ENCODE peak calls at places on chromosome 17, in five cellular contexts. I is heart left ventricle, C is upper lobe of right lung, F is tibial nerve, J is neural progenitor cell. R is an unnamed sample. For H3K36me3, the result is how much of the 10 kb centered on the place peaks cover.

GRCh38 chr17:29699283-29699682 is 76.6 kb upstream of the CORO6 start:
- DNase-seq in I (no peak), C (no peak), F (no peak), J (no peak), R (no peak)

GRCh38 chr17:57396515-57396921 is 140.2 kb downstream of the MSI2 start:
- DNase-seq in I (no peak), C (no peak), F (no peak), J (no peak), R (no peak)

GRCh38 chr17:45172541-45173286 is 11.0 kb downstream of the HEXIM2 start:
- DNase-seq in I (peak), C (peak), F (no peak), J (peak), R (peak)

GRCh38 chr17:32100971-32101631 is 41.2 kb upstream of the RHOT1 start:
- DNase-seq in I (no peak), C (no peak), F (no peak), J (no peak), R (no peak)

GRCh38 chr17:40355123-40355803 is 9.3 kb downstream of the GJD3 start:
- DNase-seq in I (peak), C (peak), F (peak), J (peak), R (peak)

GRCh38 chr17:7220593-7221280 is 999 bp downstream of the ACADVL start:
- DNase-seq in I (peak), C (peak), F (no peak), J (peak), R (peak)

GRCh38 chr17:15651001-15651582 is 31.6 kb upstream of the FBXW10B start:
- DNase-seq in I (no peak), C (no peak), F (no peak), J (no peak), R (no peak)

GRCh38 chr17:73974536-73974935 is 228.9 kb upstream of the RPL38 start:
- DNase-seq in I (no peak), C (no peak), F (no peak), J (no peak), R (no peak)

GRCh38 chr17:47896672-47897490 is 845 bp downstream of the SP2 start:
- DNase-seq in I (no peak), C (no peak), F (no peak), J (no peak), R (peak)

GRCh38 chr17:38864636-38865398 is 5.0 kb upstream of the LASP1 start:
- DNase-seq in I (no peak), C (no peak), F (no peak), J (peak), R (no peak)

GRCh38 chr17:62892870-62893338 is 73.1 kb upstream of the TANC2 start:
- DNase-seq in I (no peak), C (peak), F (peak), J (no peak), R (no peak)

GRCh38 chr17:42563543-42563942 is 1.6 kb downstream of the COASY start:
- DNase-seq in I (no peak), C (no peak), F (no peak), J (no peak), R (no peak)

GRCh38 chr17:73292031-73292531 is 19.7 kb downstream of the CDC42EP4 start:
- DNase-seq in I (peak), C (no peak), F (no peak), J (no peak), R (no peak)

GRCh38 chr17:8975091-8975707 is 9.7 kb upstream of the PIK3R5 start:
- DNase-seq in I (no peak), C (no peak), F (no peak), J (no peak), R (no peak)

GRCh38 chr17:80030730-80031410 is 4.8 kb downstream of the TBC1D16 start:
- DNase-seq in I (no peak), C (peak), F (no peak), J (no peak), R (no peak)

GRCh38 chr17:48997827-48998556 is 807 bp downstream of the IGF2BP1 start:
- DNase-seq in I (no peak), C (no peak), F (no peak), J (peak), R (peak)

GRCh38 chr17:73770115-73770848 is 126.0 kb upstream of the SDK2 start:
- DNase-seq in I (peak), C (peak), F (peak), J (no peak), R (no peak)

GRCh38 chr17:32525116-32525515 is 38.3 kb downstream of the CDK5R1 start:
- DNase-seq in I (no peak), C (no peak), F (no peak), J (no peak), R (no peak)

GRCh38 chr17:79801156-79802038 is 4.5 kb upstream of the CBX8 start:
- DNase-seq in I (no peak), C (peak), F (no peak), J (peak), R (no peak)

DNA sequence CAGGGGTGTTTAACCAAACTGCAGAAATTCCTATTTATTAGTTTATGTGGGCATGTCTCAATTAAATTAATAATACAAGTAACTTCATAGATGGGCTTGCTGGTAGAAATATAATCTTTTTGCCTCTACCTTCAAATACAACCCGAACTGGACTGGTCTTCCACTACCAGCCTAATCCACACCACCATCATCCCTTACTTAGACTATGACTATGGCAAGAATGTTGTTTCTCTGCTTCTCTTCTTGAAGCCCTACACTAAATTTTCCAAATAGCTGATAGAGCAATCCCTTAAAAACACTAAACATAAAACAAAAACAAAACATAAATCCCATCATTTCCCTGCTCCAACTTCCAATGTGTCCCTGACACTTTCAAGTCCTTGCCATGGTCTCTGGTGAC is 47.8 kb upstream of the ULK2 start:
- DNase-seq in I (no peak), C (no peak), F (no peak), J (no peak), R (no peak)
- H3K36me3 ChIP-seq in I (half or more), C (half or more), F (under half), J (under half), R (half or more)

GRCh38 chr17:76451480-76451879 is 1.5 kb downstream of the UBE2O start:
- DNase-seq in I (no peak), C (no peak), F (no peak), J (peak), R (no peak)
- H3K27ac ChIP-seq in I (peak), C (no peak), F (no peak), J (no peak), R (no peak)

GRCh38 chr17:75450270-75450669 is 6.2 kb upstream of the TMEM94 start:
- DNase-seq in I (no peak), C (no peak), F (no peak), J (no peak), R (no peak)
- H3K4me3 ChIP-seq in I (no peak), C (no peak), F (no peak), J (no peak), R (no peak)

GRCh38 chr17:78133179-78133951 is 2.8 kb downstream of the TMC8 start:
- DNase-seq in I (no peak), C (no peak), F (no peak), J (no peak), R (no peak)

GRCh38 chr17:78135858-78136500 is 5.4 kb downstream of the TMC8 start:
- DNase-seq in I (no peak), C (no peak), F (no peak), J (no peak), R (no peak)

GRCh38 chr17:78133971-78134898 is 3.7 kb downstream of the TMC8 start:
- DNase-seq in I (no peak), C (peak), F (peak), J (peak), R (peak)

GRCh38 chr17:78132767-78133178 is 2.2 kb downstream of the TMC8 start:
- DNase-seq in I (no peak), C (no peak), F (no peak), J (no peak), R (no peak)

DNA sequence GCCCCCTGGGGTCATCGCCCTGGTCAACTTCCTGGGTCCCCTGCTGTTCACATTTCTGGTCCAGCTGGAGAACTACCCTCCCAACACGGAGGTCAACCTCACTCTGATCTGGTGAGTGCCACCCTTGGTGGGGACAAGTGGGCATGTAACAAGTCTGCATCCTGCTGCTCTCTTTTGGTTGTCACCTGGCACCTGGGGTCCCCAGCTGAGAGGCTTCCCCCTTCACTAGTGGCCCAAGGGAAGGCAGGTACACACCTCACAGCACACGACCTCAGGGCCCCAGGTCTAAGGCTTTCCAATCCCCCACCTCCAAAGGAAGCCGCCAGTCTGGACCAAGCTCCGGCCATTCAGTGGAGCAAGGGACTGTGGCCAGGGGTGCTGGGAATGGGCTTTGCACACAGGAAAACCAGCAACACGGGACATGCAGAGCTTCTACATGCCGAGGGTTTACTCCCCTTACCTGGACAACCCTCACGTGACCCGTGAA is 4.4 kb downstream of the TMC8 start:
- DNase-seq in I (no peak), C (no peak), F (no peak), J (no peak), R (no peak)
- H3K36me3 ChIP-seq in I (under half), C (under half), F (under half), J (under half), R (half or more)

GRCh38 chr17:44146375-44147346 is 4.9 kb downstream of the HROB start:
- DNase-seq in I (no peak), C (no peak), F (no peak), J (no peak), R (no peak)

GRCh38 chr17:44149750-44150329 is 8.1 kb downstream of the HROB start:
- DNase-seq in I (no peak), C (no peak), F (no peak), J (no peak), R (no peak)

GRCh38 chr17:44147812-44148211 is 6.1 kb downstream of the HROB start:
- DNase-seq in I (no peak), C (no peak), F (no peak), J (no peak), R (no peak)

GRCh38 chr17:44144966-44145739 is 3.4 kb downstream of the HROB start:
- DNase-seq in I (no peak), C (no peak), F (no peak), J (no peak), R (no peak)
- H3K27ac ChIP-seq in I (peak), C (peak), F (peak), J (peak), R (no peak)

DNA sequence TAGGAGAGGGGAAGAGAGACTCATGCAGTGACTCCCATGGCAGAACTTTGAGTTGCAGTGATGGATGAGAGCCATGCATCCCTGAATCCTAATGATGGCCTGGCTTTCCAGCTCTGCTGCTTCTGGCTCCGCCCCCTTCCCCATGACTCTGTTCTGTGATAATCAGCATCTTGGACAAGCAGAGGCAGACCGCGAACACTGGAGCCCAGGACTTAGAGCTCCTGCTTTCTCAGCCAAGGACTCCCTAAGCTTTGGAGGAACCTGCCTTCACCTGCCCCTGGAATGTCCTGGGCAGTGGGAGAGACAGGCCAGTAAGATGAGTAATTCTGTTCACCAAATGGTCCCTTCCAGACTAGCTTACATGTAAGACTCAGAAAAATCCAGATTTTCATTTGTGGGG is 12.5 kb downstream of the CCDC92B start:
- DNase-seq in I (no peak), C (no peak), F (no peak), J (no peak), R (no peak)
- H3K4me3 ChIP-seq in I (no peak), C (no peak), F (no peak), J (no peak), R (no peak)